ENCODE peak calls at places on chromosomes 2 and 18, in seven cellular contexts. One of them, this sample, is unnamed.

GRCh38 chr2:133405252-133405651 is 163.0 kb downstream of the NCKAP5 start:
- DNase-seq in heart right ventricle: no peak
- DNase-seq in colonic mucosa: no peak
- DNase-seq in fibroblast of pulmonary artery: no peak
- DNase-seq in PC-9: no peak
- DNase-seq in astrocyte of the cerebellum: no peak
- DNase-seq in cardiac muscle cell: no peak
- DNase-seq in this sample: no peak

GRCh38 chr2:47452761-47453160 is 49.8 kb downstream of the MSH2 start:
- DNase-seq in fibroblast of pulmonary artery: peak
- DNase-seq in heart right ventricle: no peak
- DNase-seq in colonic mucosa: no peak
- DNase-seq in PC-9: no peak
- DNase-seq in astrocyte of the cerebellum: no peak
- DNase-seq in cardiac muscle cell: peak
- DNase-seq in this sample: no peak

GRCh38 chr2:75462714-75463113 is 98.0 kb downstream of the EVA1A start:
- DNase-seq in cardiac muscle cell: no peak
- DNase-seq in astrocyte of the cerebellum: no peak
- DNase-seq in heart right ventricle: no peak
- DNase-seq in PC-9: no peak
- DNase-seq in colonic mucosa: no peak
- DNase-seq in fibroblast of pulmonary artery: no peak
- DNase-seq in this sample: no peak

GRCh38 chr2:199379251-199379650 is 78.5 kb downstream of the SATB2 start:
- DNase-seq in PC-9: no peak
- DNase-seq in heart right ventricle: no peak
- DNase-seq in astrocyte of the cerebellum: no peak
- DNase-seq in colonic mucosa: no peak
- DNase-seq in fibroblast of pulmonary artery: peak
- DNase-seq in cardiac muscle cell: no peak
- DNase-seq in this sample: no peak

GRCh38 chr2:220512419-220512818 is 885.0 kb downstream of the SLC4A3 start:
- DNase-seq in colonic mucosa: no peak
- DNase-seq in PC-9: no peak
- DNase-seq in fibroblast of pulmonary artery: peak
- DNase-seq in cardiac muscle cell: peak
- DNase-seq in astrocyte of the cerebellum: no peak
- DNase-seq in heart right ventricle: no peak
- DNase-seq in this sample: no peak

GRCh38 chr2:168246483-168247340 is 683 bp downstream of the STK39 start:
- DNase-seq in fibroblast of pulmonary artery: peak
- DNase-seq in PC-9: peak
- DNase-seq in heart right ventricle: peak
- DNase-seq in colonic mucosa: peak
- DNase-seq in astrocyte of the cerebellum: peak
- DNase-seq in cardiac muscle cell: peak
- DNase-seq in this sample: no peak

GRCh38 chr18:22543764-22544163 is 126.0 kb upstream of the CTAGE1 start:
- DNase-seq in heart right ventricle: no peak
- DNase-seq in fibroblast of pulmonary artery: peak
- DNase-seq in colonic mucosa: no peak
- DNase-seq in astrocyte of the cerebellum: no peak
- DNase-seq in cardiac muscle cell: peak
- DNase-seq in PC-9: no peak
- DNase-seq in this sample: no peak

GRCh38 chr2:186962085-186962747 is 113.2 kb upstream of the ZSWIM2 start:
- DNase-seq in fibroblast of pulmonary artery: no peak
- DNase-seq in colonic mucosa: no peak
- DNase-seq in cardiac muscle cell: no peak
- DNase-seq in PC-9: no peak
- DNase-seq in heart right ventricle: no peak
- DNase-seq in astrocyte of the cerebellum: no peak
- DNase-seq in this sample: no peak

GRCh38 chr2:39779926-39780325 is 868 bp upstream of the THUMPD2 start:
- DNase-seq in colonic mucosa: no peak
- DNase-seq in astrocyte of the cerebellum: no peak
- DNase-seq in heart right ventricle: no peak
- DNase-seq in fibroblast of pulmonary artery: no peak
- DNase-seq in cardiac muscle cell: no peak
- DNase-seq in PC-9: no peak
- DNase-seq in this sample: no peak

GRCh38 chr2:36780231-36780808 is 83.8 kb downstream of the VIT start:
- DNase-seq in astrocyte of the cerebellum: peak
- DNase-seq in colonic mucosa: no peak
- DNase-seq in heart right ventricle: no peak
- DNase-seq in cardiac muscle cell: peak
- DNase-seq in fibroblast of pulmonary artery: peak
- DNase-seq in PC-9: peak
- DNase-seq in this sample: no peak

GRCh38 chr2:28430790-28431418 is 38.2 kb downstream of the FOSL2 start:
- DNase-seq in PC-9: no peak
- DNase-seq in colonic mucosa: no peak
- DNase-seq in heart right ventricle: no peak
- DNase-seq in astrocyte of the cerebellum: no peak
- DNase-seq in cardiac muscle cell: no peak
- DNase-seq in fibroblast of pulmonary artery: no peak
- DNase-seq in this sample: no peak

GRCh38 chr2:95328386-95329125 is 31.4 kb downstream of the KCNIP3 start:
- DNase-seq in cardiac muscle cell: no peak
- DNase-seq in PC-9: no peak
- DNase-seq in astrocyte of the cerebellum: no peak
- DNase-seq in colonic mucosa: no peak
- DNase-seq in fibroblast of pulmonary artery: no peak
- DNase-seq in heart right ventricle: peak
- DNase-seq in this sample: no peak

GRCh38 chr2:44803100-44803424 is 138.4 kb upstream of the SIX3 start:
- DNase-seq in cardiac muscle cell: no peak
- DNase-seq in PC-9: no peak
- DNase-seq in astrocyte of the cerebellum: no peak
- DNase-seq in fibroblast of pulmonary artery: no peak
- DNase-seq in heart right ventricle: no peak
- DNase-seq in colonic mucosa: no peak
- DNase-seq in this sample: no peak

GRCh38 chr18:69787825-69788547 is 159.7 kb downstream of the CD226 start:
- DNase-seq in colonic mucosa: no peak
- DNase-seq in cardiac muscle cell: peak
- DNase-seq in fibroblast of pulmonary artery: peak
- DNase-seq in heart right ventricle: no peak
- DNase-seq in astrocyte of the cerebellum: peak
- DNase-seq in PC-9: no peak
- DNase-seq in this sample: peak

GRCh38 chr18:78727877-78728276 is 251.7 kb upstream of the SALL3 start:
- DNase-seq in heart right ventricle: no peak
- DNase-seq in fibroblast of pulmonary artery: no peak
- DNase-seq in PC-9: no peak
- DNase-seq in astrocyte of the cerebellum: no peak
- DNase-seq in cardiac muscle cell: no peak
- DNase-seq in colonic mucosa: no peak
- DNase-seq in this sample: no peak

GRCh38 chr2:40400336-40400953 is 51.4 kb downstream of the SLC8A1 start:
- DNase-seq in cardiac muscle cell: peak
- DNase-seq in astrocyte of the cerebellum: no peak
- DNase-seq in fibroblast of pulmonary artery: peak
- DNase-seq in heart right ventricle: no peak
- DNase-seq in colonic mucosa: no peak
- DNase-seq in PC-9: no peak
- DNase-seq in this sample: no peak

GRCh38 chr2:68827681-68828080 is 43.5 kb downstream of the BMP10 start:
- DNase-seq in colonic mucosa: no peak
- DNase-seq in heart right ventricle: no peak
- DNase-seq in fibroblast of pulmonary artery: peak
- DNase-seq in PC-9: no peak
- DNase-seq in cardiac muscle cell: peak
- DNase-seq in astrocyte of the cerebellum: no peak
- DNase-seq in this sample: no peak

GRCh38 chr2:2646312-2647051 is 315.4 kb upstream of the MYT1L start:
- DNase-seq in PC-9: no peak
- DNase-seq in astrocyte of the cerebellum: no peak
- DNase-seq in heart right ventricle: no peak
- DNase-seq in cardiac muscle cell: no peak
- DNase-seq in fibroblast of pulmonary artery: no peak
- DNase-seq in colonic mucosa: no peak
- DNase-seq in this sample: no peak

DNA sequence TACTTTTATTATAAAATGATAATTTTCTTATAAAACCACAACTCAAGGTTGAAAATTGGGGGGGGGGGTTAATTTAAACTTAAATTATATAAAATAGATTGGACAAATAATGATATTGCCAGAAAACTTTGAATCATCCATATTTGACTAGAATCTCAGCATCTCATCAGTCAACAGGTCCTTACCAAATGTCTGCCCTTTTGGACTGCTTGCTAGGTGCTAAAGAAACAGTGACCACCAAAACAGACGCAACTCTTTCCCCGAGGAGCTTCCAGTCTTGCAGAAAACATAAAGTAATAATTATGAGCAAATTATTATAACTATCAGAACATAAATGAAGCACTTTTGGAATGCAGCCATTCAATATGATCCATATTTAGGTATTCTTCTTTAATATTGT is 8.6 kb upstream of the COL3A1 start:
- DNase-seq in fibroblast of pulmonary artery: no peak
- DNase-seq in cardiac muscle cell: peak
- DNase-seq in colonic mucosa: no peak
- DNase-seq in heart right ventricle: no peak
- DNase-seq in PC-9: no peak
- DNase-seq in astrocyte of the cerebellum: no peak
- DNase-seq in this sample: no peak
- H3K4me3 ChIP-seq in fibroblast of pulmonary artery: no peak
- H3K4me3 ChIP-seq in cardiac muscle cell: no peak
- H3K4me3 ChIP-seq in colonic mucosa: no peak
- H3K4me3 ChIP-seq in heart right ventricle: no peak
- H3K4me3 ChIP-seq in PC-9: no peak
- H3K4me3 ChIP-seq in astrocyte of the cerebellum: no peak
- H3K4me3 ChIP-seq in this sample: no peak

GRCh38 chr2:150620371-150620770 is 132.9 kb upstream of the RND3 start:
- DNase-seq in cardiac muscle cell: no peak
- DNase-seq in astrocyte of the cerebellum: no peak
- DNase-seq in PC-9: no peak
- DNase-seq in heart right ventricle: no peak
- DNase-seq in colonic mucosa: no peak
- DNase-seq in fibroblast of pulmonary artery: no peak
- DNase-seq in this sample: no peak

GRCh38 chr2:150619607-150620330 is 132.3 kb upstream of the RND3 start:
- DNase-seq in heart right ventricle: no peak
- DNase-seq in astrocyte of the cerebellum: no peak
- DNase-seq in cardiac muscle cell: peak
- DNase-seq in fibroblast of pulmonary artery: peak
- DNase-seq in PC-9: peak
- DNase-seq in colonic mucosa: no peak
- DNase-seq in this sample: no peak

GRCh38 chr2:150618215-150618905 is 130.9 kb upstream of the RND3 start:
- DNase-seq in astrocyte of the cerebellum: no peak
- DNase-seq in colonic mucosa: no peak
- DNase-seq in cardiac muscle cell: peak
- DNase-seq in heart right ventricle: no peak
- DNase-seq in PC-9: no peak
- DNase-seq in fibroblast of pulmonary artery: peak
- DNase-seq in this sample: no peak

GRCh38 chr2:150621800-150622199 is 134.3 kb upstream of the RND3 start:
- DNase-seq in colonic mucosa: no peak
- DNase-seq in heart right ventricle: no peak
- DNase-seq in PC-9: peak
- DNase-seq in astrocyte of the cerebellum: no peak
- DNase-seq in cardiac muscle cell: peak
- DNase-seq in fibroblast of pulmonary artery: peak
- DNase-seq in this sample: peak

DNA sequence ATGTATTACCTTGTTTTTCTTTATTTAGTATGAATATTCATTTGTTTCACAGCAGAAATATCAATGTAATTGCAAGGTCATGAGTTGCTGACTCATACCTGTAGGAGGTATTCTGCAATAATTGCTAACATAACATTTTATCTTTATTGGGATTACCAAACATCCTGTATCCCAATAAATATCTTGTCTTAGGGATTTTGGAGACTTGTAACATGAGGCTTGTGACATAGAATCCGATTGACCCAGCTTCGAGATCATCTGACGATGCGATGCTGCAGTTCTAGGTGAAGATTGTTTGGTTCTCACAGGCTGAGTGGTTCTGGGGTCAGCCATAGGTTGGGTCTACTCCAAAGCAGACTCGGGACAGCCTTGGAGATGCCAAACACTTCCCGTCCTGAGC is 133.4 kb upstream of the RND3 start:
- DNase-seq in PC-9: no peak
- DNase-seq in astrocyte of the cerebellum: no peak
- DNase-seq in fibroblast of pulmonary artery: peak
- DNase-seq in colonic mucosa: no peak
- DNase-seq in cardiac muscle cell: no peak
- DNase-seq in heart right ventricle: no peak
- DNase-seq in this sample: no peak
- H3K4me3 ChIP-seq in PC-9: no peak
- H3K4me3 ChIP-seq in astrocyte of the cerebellum: no peak
- H3K4me3 ChIP-seq in fibroblast of pulmonary artery: no peak
- H3K4me3 ChIP-seq in colonic mucosa: no peak
- H3K4me3 ChIP-seq in cardiac muscle cell: no peak
- H3K4me3 ChIP-seq in heart right ventricle: no peak
- H3K4me3 ChIP-seq in this sample: no peak

DNA sequence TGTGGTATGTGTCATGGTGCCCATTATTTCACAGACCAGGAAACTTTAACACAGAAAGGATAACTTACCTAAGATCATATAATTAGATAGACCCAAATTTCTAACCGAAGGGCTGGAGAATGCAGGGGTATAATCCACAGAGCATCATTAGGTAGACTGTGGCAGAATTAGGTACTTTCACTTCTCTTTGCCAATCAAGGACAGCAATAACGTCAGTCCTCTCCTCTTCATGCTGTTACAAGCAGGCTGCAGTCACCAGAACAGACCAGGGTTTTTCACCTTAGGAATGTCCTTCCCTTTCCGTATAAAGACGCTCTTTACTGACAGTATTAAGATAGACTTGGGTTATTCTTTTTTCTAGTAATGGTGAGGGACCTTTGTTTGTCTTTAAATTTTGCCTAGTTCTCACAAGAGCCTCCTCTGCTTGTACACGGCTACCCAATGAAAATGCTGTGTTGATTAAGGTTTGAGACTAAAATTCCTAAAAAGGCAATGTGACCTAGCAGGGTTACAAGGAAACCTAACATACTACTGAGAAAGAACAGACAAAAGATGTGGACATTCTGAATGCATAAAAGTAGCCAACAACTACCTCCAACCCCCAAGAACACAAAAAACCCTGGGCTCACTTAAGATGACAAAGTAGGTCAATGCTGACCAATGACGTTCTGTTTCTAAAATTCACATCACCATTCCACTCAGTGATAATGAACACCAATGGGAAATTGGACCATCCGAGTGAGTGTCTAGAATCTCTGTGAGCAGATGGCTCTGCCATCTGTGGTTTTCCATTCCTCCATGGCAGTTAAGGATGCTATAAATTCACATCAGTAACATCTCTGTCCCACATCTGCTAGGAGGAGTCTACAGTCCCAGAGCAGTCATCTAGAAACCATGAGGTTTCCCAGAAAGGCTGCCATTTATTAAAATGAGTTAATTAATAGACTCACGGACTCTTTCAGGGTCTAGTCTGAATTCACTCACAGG is 2.1 kb downstream of the PDIA6 start:
- DNase-seq in astrocyte of the cerebellum: no peak
- DNase-seq in colonic mucosa: no peak
- DNase-seq in heart right ventricle: no peak
- DNase-seq in PC-9: no peak
- DNase-seq in fibroblast of pulmonary artery: peak
- DNase-seq in cardiac muscle cell: peak
- DNase-seq in this sample: no peak
- H3K4me3 ChIP-seq in astrocyte of the cerebellum: peak
- H3K4me3 ChIP-seq in colonic mucosa: peak
- H3K4me3 ChIP-seq in heart right ventricle: peak
- H3K4me3 ChIP-seq in PC-9: peak
- H3K4me3 ChIP-seq in fibroblast of pulmonary artery: peak
- H3K4me3 ChIP-seq in cardiac muscle cell: peak
- H3K4me3 ChIP-seq in this sample: peak

GRCh38 chr2:14633451-14634211 is 1.1 kb downstream of the LRATD1 start:
- DNase-seq in PC-9: no peak
- DNase-seq in colonic mucosa: peak
- DNase-seq in fibroblast of pulmonary artery: no peak
- DNase-seq in cardiac muscle cell: no peak
- DNase-seq in heart right ventricle: peak
- DNase-seq in astrocyte of the cerebellum: no peak
- DNase-seq in this sample: no peak
- H3K4me3 ChIP-seq in PC-9: peak
- H3K4me3 ChIP-seq in colonic mucosa: peak
- H3K4me3 ChIP-seq in fibroblast of pulmonary artery: no peak
- H3K4me3 ChIP-seq in cardiac muscle cell: peak
- H3K4me3 ChIP-seq in heart right ventricle: peak
- H3K4me3 ChIP-seq in astrocyte of the cerebellum: peak
- H3K4me3 ChIP-seq in this sample: peak

This sample was measured in epithelial cell of proximal tubule.